ENCODE peak calls at places on chromosomes 13 and 19, in ten cellular contexts. J, G, D, A, S, X, K, T, I and N are unnamed samples.
A peak's percentile ranks its signal among the peaks of the same experiment; 100 is the strongest.

GRCh38 chr13:53151692-53152421 is 123.2 kb downstream of the OLFM4 start:
- DNase-seq in I (no peak), A (peak; percentile 78), G (peak; percentile 30), T (no peak), J (peak; percentile 87), K (no peak), X (no peak), S (no peak), D (peak; percentile 66), N (peak; percentile 74)

GRCh38 chr13:47917022-47917574 is 84.0 kb downstream of the SUCLA2 start:
- DNase-seq in A (no peak), J (no peak), I (no peak), T (no peak), D (no peak), S (no peak), K (no peak), G (no peak), X (no peak), N (peak; percentile 92)

GRCh38 chr13:76799696-76800095 is 86.5 kb downstream of the KCTD12 start:
- DNase-seq in T (no peak), G (no peak), X (no peak), S (no peak), I (peak; percentile 18), J (no peak), A (no peak), D (peak; percentile 31), K (no peak), N (peak; percentile 7)

GRCh38 chr13:112843392-112844250 is 125.4 kb upstream of the MCF2L start:
- DNase-seq in J (no peak), T (no peak), S (no peak), D (no peak), X (no peak), G (no peak), A (no peak), I (no peak), K (no peak), N (no peak)

GRCh38 chr13:105050696-105051095 is 1484.8 kb downstream of the EFNB2 start:
- DNase-seq in X (no peak), T (no peak), J (no peak), G (no peak), A (peak; percentile 2), D (no peak), I (no peak), K (no peak), S (no peak), N (no peak)

GRCh38 chr13:74825170-74825948 is 656.6 kb downstream of the TBC1D4 start:
- DNase-seq in G (no peak), S (no peak), T (no peak), I (peak; percentile 92), A (peak; percentile 88), X (no peak), K (no peak), J (peak; percentile 79), D (no peak), N (peak; percentile 20)

GRCh38 chr19:34733266-34733825 is 697 bp upstream of the ZNF181 start:
- DNase-seq in S (no peak), I (no peak), A (no peak), T (no peak), G (peak; percentile 15), X (no peak), J (peak; percentile 62), D (peak; percentile 56), K (no peak), N (peak; percentile 83)

GRCh38 chr13:38921081-38921480 is 69.5 kb downstream of the STOML3 start:
- DNase-seq in A (no peak), D (no peak), I (no peak), T (no peak), G (no peak), X (no peak), K (no peak), J (no peak), S (no peak), N (no peak)

GRCh38 chr19:57830071-57830602 is at the start of gene ZNF587B:
- DNase-seq in A (peak; percentile 11), X (no peak), K (no peak), J (peak; percentile 95), G (peak; percentile 78), T (peak; percentile 34), S (no peak), D (peak; percentile 29), I (peak; percentile 40), N (peak; percentile 21)

GRCh38 chr19:10339380-10339960 is at the start of gene ICAM3:
- DNase-seq in S (no peak), T (peak; percentile 45), D (no peak), X (no peak), J (no peak), I (no peak), A (no peak), K (peak; percentile 29), G (no peak), N (peak; percentile 100)

GRCh38 chr13:30971575-30971974 is 39.1 kb downstream of the TEX26 start:
- DNase-seq in J (no peak), I (peak; percentile 47), T (no peak), A (no peak), S (no peak), K (no peak), G (no peak), D (no peak), X (no peak), N (no peak)